ENCODE peak calls at places on chromosomes 12 and 14, in six cellular contexts. C is heart left ventricle, J is body of pancreas, E is choroid plexus epithelial cell, D is RWPE1, L is Caco-2. T is an unnamed sample.

GRCh38 chr12:6360080-6360571 is 15.2 kb downstream of the SCNN1A start:
- DNase-seq in C (no peak), J (no peak), D (no peak), E (no peak), L (no peak), T (no peak)

GRCh38 chr12:113066806-113067400 is 10.4 kb downstream of the DTX1 start:
- DNase-seq in E (no peak), D (no peak), J (no peak), L (no peak), C (no peak), T (no peak)

GRCh38 chr12:53938276-53939140 is at the start of gene HOXC13:
- DNase-seq in C (no peak), J (peak), L (peak), D (peak), E (no peak), T (no peak)

GRCh38 chr12:51377099-51377984 is 13.9 kb downstream of the GALNT6 start:
- DNase-seq in L (no peak), J (no peak), D (no peak), C (no peak), E (no peak), T (no peak)

GRCh38 chr14:39097159-39097558 is 5.9 kb downstream of the SEC23A start:
- DNase-seq in D (peak), J (no peak), L (no peak), E (peak), C (no peak), T (no peak)

GRCh38 chr14:64960762-64961276 is 11.3 kb downstream of the RAB15 start:
- DNase-seq in E (no peak), J (peak), L (no peak), D (no peak), C (no peak), T (no peak)

GRCh38 chr12:95243497-95244183 is 26.0 kb downstream of the VEZT start:
- DNase-seq in E (no peak), J (no peak), D (no peak), C (no peak), L (no peak), T (no peak)

GRCh38 chr12:67515679-67516363 is 132.7 kb upstream of the DYRK2 start:
- DNase-seq in L (no peak), C (peak), J (peak), D (no peak), E (peak), T (no peak)

GRCh38 chr14:94936411-94936892 is 166.5 kb upstream of the GSC start:
- DNase-seq in L (no peak), C (peak), E (peak), J (peak), D (no peak), T (peak)

GRCh38 chr12:64560395-64561301 is 49.6 kb upstream of the RASSF3 start:
- DNase-seq in J (no peak), C (no peak), E (peak), L (no peak), D (peak), T (no peak)

GRCh38 chr14:61321385-61322010 is at the start of gene PRKCH:
- DNase-seq in J (peak), L (peak), E (peak), C (peak), D (peak), T (peak)

GRCh38 chr14:63951025-63951424 is 98.2 kb downstream of the SYNE2 start:
- DNase-seq in D (no peak), C (no peak), E (no peak), L (no peak), J (no peak), T (no peak)

GRCh38 chr12:14272954-14273910 is 92.2 kb upstream of the ATF7IP start:
- DNase-seq in J (no peak), D (peak), L (no peak), E (peak), C (no peak), T (no peak)

GRCh38 chr14:75928587-75929230 is 53.1 kb downstream of the TGFB3 start:
- DNase-seq in C (no peak), D (no peak), E (peak), J (no peak), L (no peak), T (no peak)

GRCh38 chr12:67797316-67797741 is 148.8 kb downstream of the DYRK2 start:
- DNase-seq in L (no peak), J (no peak), C (peak), D (no peak), E (no peak), T (no peak)

GRCh38 chr12:6613015-6613775 is 6.0 kb upstream of the CHD4 start:
- DNase-seq in J (peak), C (peak), L (peak), D (peak), E (peak), T (peak)

GRCh38 chr12:52349196-52349595 is 18.1 kb downstream of the KRT85 start:
- DNase-seq in E (peak), C (no peak), D (peak), L (no peak), J (no peak), T (no peak)

GRCh38 chr14:47447076-47447475 is 228.3 kb downstream of the MDGA2 start:
- DNase-seq in L (no peak), C (no peak), D (no peak), E (no peak), J (no peak), T (no peak)

GRCh38 chr14:47439953-47440352 is 235.5 kb downstream of the MDGA2 start:
- DNase-seq in J (no peak), C (no peak), E (no peak), D (no peak), L (no peak), T (no peak)

GRCh38 chr14:47438650-47439140 is 236.7 kb downstream of the MDGA2 start:
- DNase-seq in E (peak), D (peak), L (no peak), J (no peak), C (no peak), T (no peak)

DNA sequence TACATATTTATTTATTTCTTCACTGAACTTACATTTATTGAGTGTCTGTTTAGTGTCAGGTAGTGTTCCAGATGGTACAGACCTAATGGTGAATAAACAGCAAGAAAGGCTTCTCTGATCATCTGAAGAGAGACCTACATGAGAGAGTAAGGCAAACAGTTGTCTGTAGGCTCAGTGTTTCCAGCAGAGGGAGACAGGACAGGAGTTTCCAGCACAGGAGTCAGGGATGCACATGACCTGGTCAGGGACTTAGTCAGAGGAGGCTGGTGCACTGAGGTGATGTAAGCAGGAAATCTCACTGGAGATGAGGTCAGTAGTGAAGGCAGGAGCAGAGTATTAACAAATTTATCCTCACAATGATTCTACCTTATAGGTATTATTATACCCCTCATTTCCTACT is 233.2 kb downstream of the MDGA2 start:
- DNase-seq in E (peak), L (peak), D (peak), J (no peak), C (peak), T (no peak)
- TF ChIP-seq CTCF in E (peak), L (peak), D (no peak), J (no peak), C (no peak), T (no peak)

GRCh38 chr14:78790262-78790661 is 620.1 kb downstream of the NRXN3 start:
- DNase-seq in E (peak), D (no peak), L (no peak), C (no peak), J (no peak), T (no peak)
- TF ChIP-seq CTCF in E (peak), D (no peak), L (peak), C (no peak), J (no peak), T (no peak)

GRCh38 chr12:121916719-121917118 is 1.7 kb upstream of the CFAP251 start:
- DNase-seq in D (no peak), E (peak), L (no peak), C (peak), J (no peak), T (no peak)
- TF ChIP-seq CTCF in D (no peak), E (peak), L (no peak), C (peak), J (no peak), T (no peak)

DNA sequence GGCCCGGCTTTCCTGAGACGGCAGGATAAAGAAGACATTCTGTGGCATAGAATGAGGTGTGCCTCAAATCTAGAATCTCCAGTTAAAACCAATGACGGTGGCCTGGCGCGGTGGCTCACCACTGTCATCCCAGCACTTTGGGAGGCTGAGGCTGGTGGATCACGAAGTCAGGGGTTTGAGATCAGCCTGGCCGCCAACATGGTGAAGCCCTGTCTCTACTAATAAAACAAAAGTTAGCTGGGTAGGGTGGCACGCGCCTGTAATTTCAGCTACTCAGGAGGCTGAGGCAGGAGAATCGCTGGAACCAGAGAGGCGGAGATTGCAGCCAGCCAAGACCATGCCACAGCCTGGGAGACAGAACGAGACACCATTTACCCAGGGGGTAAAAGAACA is 193.6 kb downstream of the ALG10 start:
- DNase-seq in D (no peak), J (no peak), C (no peak), E (no peak), L (no peak), T (no peak)
- TF ChIP-seq CTCF in D (no peak), J (no peak), C (no peak), E (no peak), L (no peak), T (no peak)

GRCh38 chr12:119176267-119177055 is 2.3 kb upstream of the HSPB8 start:
- DNase-seq in E (peak), L (peak), C (peak), D (peak), J (peak), T (peak)
- TF ChIP-seq CTCF in E (no peak), L (no peak), C (no peak), D (no peak), J (no peak), T (no peak)

DNA sequence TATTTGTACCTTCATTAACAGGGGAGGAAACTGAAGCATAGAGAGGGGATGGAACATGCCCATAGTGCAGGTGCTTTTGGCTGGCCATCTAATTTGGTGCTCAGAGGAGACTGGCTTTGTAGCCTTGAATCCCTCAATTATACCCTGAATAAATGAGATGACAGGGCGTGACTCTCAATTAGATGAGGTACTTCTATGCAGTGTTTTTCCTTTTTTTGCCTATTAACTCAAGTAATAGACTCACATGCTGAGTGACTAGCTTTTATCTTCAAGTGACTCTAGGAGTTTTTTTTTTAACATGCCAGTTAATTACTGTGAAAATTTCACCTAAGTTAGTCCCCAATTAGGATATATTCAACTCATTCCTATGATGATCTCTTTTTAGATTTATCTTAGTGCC is 243.7 kb downstream of the DACT1 start:
- DNase-seq in L (no peak), E (no peak), J (no peak), D (no peak), C (no peak), T (no peak)
- TF ChIP-seq CTCF in L (no peak), E (no peak), J (no peak), D (no peak), C (no peak), T (no peak)

GRCh38 chr12:104288635-104289258 is 14.8 kb upstream of the EID3 start:
- DNase-seq in E (peak), J (peak), D (peak), L (peak), C (peak), T (peak)
- TF ChIP-seq CTCF in E (no peak), J (peak), D (no peak), L (no peak), C (no peak), T (no peak)

GRCh38 chr12:21509768-21510167 is 8.2 kb downstream of the GOLT1B start:
- DNase-seq in L (no peak), E (no peak), D (no peak), C (no peak), J (no peak), T (no peak)
- TF ChIP-seq CTCF in L (no peak), E (no peak), D (no peak), C (no peak), J (no peak), T (no peak)

DNA sequence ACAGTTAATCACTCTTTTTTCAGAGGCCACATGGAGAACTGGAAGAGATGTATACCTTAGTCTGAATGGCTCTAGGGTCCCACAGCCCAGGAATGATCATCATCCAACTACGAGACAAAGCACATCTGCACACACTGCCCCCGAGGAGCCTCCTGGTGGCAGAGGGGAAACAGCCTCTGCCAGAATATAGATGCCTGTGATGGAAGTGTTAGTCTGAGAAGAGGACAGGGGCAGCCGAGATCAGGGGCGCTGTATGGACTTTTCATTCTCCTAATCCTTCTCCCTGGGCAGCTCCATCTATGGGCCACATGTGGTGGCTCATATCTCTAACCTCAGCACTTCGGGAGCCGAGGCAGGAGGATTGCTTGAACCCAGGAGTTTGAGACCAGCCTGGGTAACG is 82.8 kb upstream of the CAPRIN2 start:
- DNase-seq in J (no peak), E (no peak), L (no peak), D (no peak), C (no peak), T (no peak)
- TF ChIP-seq CTCF in J (no peak), E (no peak), L (no peak), D (no peak), C (no peak), T (no peak)

T was measured in lung.